ENCODE peak calls at places on chromosome 15, in four cellular contexts. Z is astrocyte, P is MM.1S, R is right lobe of liver. Y is an unnamed sample. For H3K36me3, H3K27me3 and H3K9me3, the result is how much of the 10 kb centered on the place peaks cover.

GRCh38 chr15:70269991-70270751 is 172.5 kb upstream of the TLE3 start:
- DNase-seq in Z (no peak), R (peak), P (no peak), Y (no peak)

GRCh38 chr15:88258021-88258641 is 1.6 kb upstream of the NTRK3 start:
- DNase-seq in Z (no peak), R (no peak), P (peak), Y (peak)

GRCh38 chr15:25089577-25089976 is 134.8 kb downstream of the SNRPN start:
- DNase-seq in R (no peak), Z (no peak), P (no peak), Y (no peak)

GRCh38 chr15:97009036-97009555 is 678.6 kb downstream of the NR2F2 start:
- DNase-seq in Z (peak), P (no peak), R (no peak), Y (peak)

GRCh38 chr15:65056868-65057548 is 10.8 kb downstream of the RASL12 start:
- DNase-seq in R (no peak), Z (peak), P (no peak), Y (no peak)

GRCh38 chr15:25877681-25878080 is 14.6 kb upstream of the ATP10A start:
- DNase-seq in Z (no peak), R (no peak), P (no peak), Y (no peak)

GRCh38 chr15:95105229-95105628 is 873.9 kb downstream of the MCTP2 start:
- DNase-seq in R (no peak), Z (peak), P (no peak), Y (no peak)

GRCh38 chr15:92930061-92930460 is 29.9 kb downstream of the CHD2 start:
- DNase-seq in R (no peak), P (no peak), Z (peak), Y (no peak)

GRCh38 chr15:66682246-66682645 is 19.8 kb upstream of the SMAD6 start:
- DNase-seq in Z (no peak), P (no peak), R (no peak), Y (no peak)

GRCh38 chr15:66404532-66404931 is 17.8 kb downstream of the MAP2K1 start:
- DNase-seq in R (no peak), Z (no peak), P (no peak), Y (no peak)

GRCh38 chr15:92709064-92709463 is 53.5 kb upstream of the FAM174B start:
- DNase-seq in Z (no peak), R (no peak), P (no peak), Y (no peak)

GRCh38 chr15:25175789-25176615 is 221.2 kb downstream of the SNRPN start:
- DNase-seq in Z (no peak), P (no peak), R (peak), Y (no peak)

GRCh38 chr15:91223902-91224301 is 123.8 kb downstream of the SV2B start:
- DNase-seq in R (no peak), Z (no peak), P (no peak), Y (no peak)

GRCh38 chr15:69315402-69316110 is 16.8 kb downstream of the PAQR5 start:
- DNase-seq in R (no peak), P (no peak), Z (no peak), Y (no peak)

GRCh38 chr15:36951747-36952247 is 148.6 kb downstream of the MEIS2 start:
- DNase-seq in P (no peak), Z (peak), R (no peak), Y (no peak)

GRCh38 chr15:60374628-60375081 is 23.1 kb downstream of the ANXA2 start:
- DNase-seq in R (no peak), Z (peak), P (no peak), Y (peak)

GRCh38 chr15:29242466-29243242 is 27.0 kb downstream of the NSMCE3 start:
- DNase-seq in R (no peak), P (no peak), Z (no peak), Y (no peak)

GRCh38 chr15:32849769-32850668 is 132.2 kb downstream of the GREM1 start:
- DNase-seq in R (no peak), P (peak), Z (peak), Y (no peak)

GRCh38 chr15:29962404-29962803 is 120.4 kb upstream of the GOLGA8J start:
- DNase-seq in P (no peak), R (no peak), Z (no peak), Y (no peak)

GRCh38 chr15:36601497-36601932 is 22.1 kb downstream of the CDIN1 start:
- DNase-seq in P (no peak), R (no peak), Z (peak), Y (peak)

GRCh38 chr15:72676838-72677237 is 9.1 kb downstream of the HIGD2B start:
- DNase-seq in Z (no peak), R (no peak), P (no peak), Y (no peak)

GRCh38 chr15:62503451-62503850 is 338.4 kb upstream of the C2CD4B start:
- DNase-seq in Z (no peak), P (no peak), R (no peak), Y (peak)

GRCh38 chr15:44157679-44158078 is 37.4 kb downstream of the FRMD5 start:
- DNase-seq in Z (peak), P (no peak), R (no peak), Y (no peak)

GRCh38 chr15:79184465-79184892 is 93.9 kb upstream of the RASGRF1 start:
- DNase-seq in Z (peak), P (peak), R (peak), Y (peak)

GRCh38 chr15:61584410-61584809 is 355.3 kb upstream of the RORA start:
- DNase-seq in Z (no peak), R (no peak), P (peak), Y (no peak)

GRCh38 chr15:69044899-69045298 is 30.4 kb downstream of the NOX5 start:
- DNase-seq in R (no peak), Z (peak), P (no peak), Y (peak)

GRCh38 chr15:59303136-59303535 is 69.5 kb downstream of the MYO1E start:
- DNase-seq in P (no peak), R (no peak), Z (no peak), Y (no peak)

GRCh38 chr15:77588126-77588525 is 44.6 kb downstream of the LINGO1 start:
- DNase-seq in R (no peak), P (no peak), Z (no peak), Y (no peak)

GRCh38 chr15:40471778-40472130 is 970 bp downstream of the CHST14 start:
- DNase-seq in R (no peak), Z (peak), P (peak), Y (peak)

GRCh38 chr15:51403946-51404695 is 62.7 kb downstream of the GLDN start:
- DNase-seq in Z (no peak), P (no peak), R (no peak), Y (no peak)

DNA sequence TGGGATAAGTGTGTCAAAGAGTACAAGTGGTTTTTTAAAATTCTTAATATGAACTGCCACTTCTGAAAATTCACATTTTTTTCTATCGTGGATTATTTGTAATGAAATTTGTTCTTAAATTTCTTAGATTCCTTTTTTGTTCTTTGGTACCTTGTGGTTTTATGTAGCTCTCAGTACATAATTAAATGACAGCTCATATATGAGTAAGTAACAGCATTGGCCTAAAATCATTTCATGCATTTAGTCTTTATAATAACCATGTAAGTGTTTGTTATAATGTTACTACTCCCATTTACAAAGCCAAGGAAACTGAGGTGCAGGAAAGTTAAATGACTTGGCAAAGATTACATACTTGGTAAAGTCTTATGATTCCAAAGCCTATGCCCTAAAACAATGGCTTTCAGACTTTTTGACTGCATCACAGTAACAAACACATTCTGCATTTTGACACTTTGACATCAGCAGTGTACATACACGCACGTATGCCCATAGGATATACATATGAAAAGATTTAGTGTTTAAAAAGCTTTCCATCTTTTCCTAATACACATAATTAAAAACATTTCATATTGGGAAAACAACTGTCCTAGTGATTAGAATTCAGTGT is 14.9 kb downstream of the SPRED1 start:
- DNase-seq in P (no peak), R (no peak), Z (peak), Y (no peak)
- H3K36me3 ChIP-seq in P (under half), R (under half), Z (under half), Y (under half)

GRCh38 chr15:80637747-80638146 is 57.4 kb upstream of the ABHD17C start:
- DNase-seq in P (no peak), R (no peak), Z (no peak), Y (no peak)
- H3K27me3 ChIP-seq in P (under half), R (under half), Z (under half), Y (under half)

DNA sequence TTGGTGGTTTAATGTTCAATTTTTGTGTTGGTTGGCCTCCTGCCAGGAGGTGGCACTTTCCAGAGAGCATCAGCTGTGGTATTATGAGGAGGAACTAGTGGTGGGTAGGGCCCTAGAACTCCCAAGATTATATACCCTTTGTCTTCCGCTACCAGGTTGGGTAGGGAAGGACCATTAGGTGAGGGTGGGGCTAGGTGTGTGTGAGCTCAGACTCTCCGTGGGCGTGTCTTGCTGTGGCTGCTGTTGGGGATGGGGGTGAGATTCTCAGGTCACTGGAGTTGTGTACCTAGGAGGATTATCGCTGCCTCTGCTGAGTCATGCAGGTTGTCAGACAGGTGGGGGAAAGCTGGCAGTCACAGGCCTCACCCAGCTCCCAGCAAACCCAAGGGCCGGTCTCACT is 187.1 kb downstream of the DPH6 start:
- DNase-seq in P (no peak), Z (no peak), R (no peak), Y (no peak)
- H3K9me3 ChIP-seq in P (under half), Z (under half), R (under half), Y (under half)

GRCh38 chr15:100573526-100573925 is 28.5 kb downstream of the LINS1 start:
- DNase-seq in R (no peak), Z (no peak), P (no peak), Y (no peak)
- H3K36me3 ChIP-seq in R (under half), Z (under half), P (under half), Y (under half)

DNA sequence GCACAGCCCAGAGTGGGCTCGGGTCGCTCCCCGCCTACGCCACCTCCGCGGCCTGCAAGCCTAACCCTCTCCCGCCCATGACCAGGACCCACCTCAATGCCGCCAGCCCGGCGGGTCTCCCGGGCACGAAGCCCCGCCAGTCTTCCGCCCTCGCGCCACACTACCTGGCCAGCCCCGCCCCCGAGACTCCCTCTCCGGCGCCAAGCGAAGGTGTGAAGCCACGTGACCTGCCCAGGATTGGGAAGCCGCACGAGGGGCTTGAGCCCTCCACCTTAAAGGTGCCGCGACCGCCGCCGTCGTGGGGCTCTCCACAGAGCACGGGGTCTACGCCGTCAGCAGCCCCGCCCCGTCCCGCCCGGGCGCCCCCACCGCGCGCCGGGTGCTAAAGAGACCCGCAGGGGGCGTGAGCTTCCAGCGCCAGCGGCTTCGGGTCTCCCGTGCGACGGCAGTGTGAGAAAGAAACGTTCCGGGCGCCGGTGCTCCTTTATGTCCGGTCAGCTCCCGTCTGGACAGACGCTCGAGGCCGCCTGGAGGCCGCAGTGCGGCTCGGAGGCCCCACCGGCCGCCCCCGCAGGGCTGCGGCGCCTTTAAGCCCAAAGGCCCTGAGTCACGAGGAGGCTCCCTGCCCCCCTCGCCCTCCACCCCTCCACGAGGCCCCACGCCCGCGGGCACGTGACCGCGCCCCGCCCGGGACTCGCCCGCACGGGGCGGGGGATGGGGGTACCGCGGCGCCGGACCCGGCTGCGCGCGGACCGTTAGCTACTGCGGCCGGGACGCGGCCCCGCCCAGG is at the start of gene CPEB1:
- DNase-seq in Z (no peak), R (no peak), P (no peak), Y (peak)
- H3K27me3 ChIP-seq in Z (under half), R (under half), P (under half), Y (under half)

GRCh38 chr15:73922186-73923151 is 3.8 kb upstream of the LOXL1 start:
- DNase-seq in P (no peak), R (no peak), Z (peak), Y (peak)

GRCh38 chr15:73923488-73924164 is 2.6 kb upstream of the LOXL1 start:
- DNase-seq in Z (no peak), R (peak), P (no peak), Y (no peak)

GRCh38 chr15:73919706-73920105 is 6.6 kb upstream of the LOXL1 start:
- DNase-seq in R (no peak), P (no peak), Z (no peak), Y (no peak)

GRCh38 chr15:73923156-73923487 is 3.1 kb upstream of the LOXL1 start:
- DNase-seq in P (no peak), Z (no peak), R (no peak), Y (no peak)

GRCh38 chr15:73921257-73921890 is 4.9 kb upstream of the LOXL1 start:
- DNase-seq in R (no peak), P (no peak), Z (no peak), Y (no peak)
- H3K9me3 ChIP-seq in R (under half), P (under half), Z (under half), Y (under half)